ENCODE peak calls at places on chromosomes 12 and 14, in eight cellular contexts. F is lower leg skin, M is GM20000, S is cardiac muscle cell, T is cardiac fibroblast, E is fibroblast of lung, N is GM23338, U is bronchial epithelial cell. R is an unnamed sample.

GRCh38 chr14:53807580-53807979 is 149.0 kb downstream of the BMP4 start:
- DNase-seq in U (no peak), M (no peak), E (no peak), N (no peak), T (peak), F (peak), S (peak), R (no peak)

GRCh38 chr12:121442028-121442948 is 42.4 kb downstream of the RNF34 start:
- DNase-seq in U (no peak), E (no peak), N (no peak), S (no peak), T (no peak), F (no peak), M (no peak), R (no peak)

GRCh38 chr12:122130150-122130549 is 43.9 kb downstream of the IL31 start:
- DNase-seq in N (no peak), E (no peak), M (no peak), U (no peak), T (peak), F (no peak), S (no peak), R (no peak)

GRCh38 chr12:121811434-121812319 is 7.9 kb downstream of the SETD1B start:
- DNase-seq in E (peak), U (no peak), T (peak), M (peak), F (no peak), N (peak), S (peak), R (peak)

GRCh38 chr12:44696542-44696941 is 179.6 kb downstream of the NELL2 start:
- DNase-seq in S (no peak), T (peak), E (no peak), M (no peak), U (peak), F (no peak), N (peak), R (no peak)

GRCh38 chr14:64507376-64508156 is 3.0 kb downstream of the ZBTB1 start:
- DNase-seq in M (no peak), F (no peak), N (no peak), T (peak), U (peak), E (peak), S (peak), R (no peak)

GRCh38 chr12:9992296-9992695 is 6.6 kb downstream of the CLEC1B start:
- DNase-seq in S (no peak), T (no peak), N (no peak), E (no peak), F (no peak), M (no peak), U (no peak), R (no peak)

GRCh38 chr14:59081680-59082079 is 106.8 kb upstream of the DAAM1 start:
- DNase-seq in E (peak), F (no peak), T (no peak), U (no peak), S (no peak), M (no peak), N (no peak), R (no peak)

GRCh38 chr14:103127356-103127755 is 4.1 kb downstream of the TNFAIP2 start:
- DNase-seq in U (no peak), F (no peak), M (no peak), T (no peak), N (no peak), E (no peak), S (no peak), R (no peak)
- TF ChIP-seq CTCF in U (no peak), F (no peak), M (no peak), T (no peak), N (no peak), E (no peak), S (no peak), R (no peak)

GRCh38 chr12:50285253-50285652 is 1.9 kb upstream of the LIMA1 start:
- DNase-seq in N (no peak), S (no peak), F (no peak), T (no peak), E (no peak), M (no peak), U (no peak), R (no peak)

GRCh38 chr12:50287271-50287670 is 4.0 kb upstream of the LIMA1 start:
- DNase-seq in F (no peak), N (no peak), E (no peak), T (no peak), S (no peak), M (no peak), U (no peak), R (no peak)

GRCh38 chr12:50283924-50284236 is 560 bp upstream of the LIMA1 start:
- DNase-seq in M (peak), T (no peak), S (peak), N (no peak), F (no peak), E (peak), U (no peak), R (no peak)

GRCh38 chr12:50282581-50283229 is 615 bp downstream of the LIMA1 start:
- DNase-seq in T (peak), S (peak), M (no peak), F (peak), E (peak), U (peak), N (no peak), R (peak)

DNA sequence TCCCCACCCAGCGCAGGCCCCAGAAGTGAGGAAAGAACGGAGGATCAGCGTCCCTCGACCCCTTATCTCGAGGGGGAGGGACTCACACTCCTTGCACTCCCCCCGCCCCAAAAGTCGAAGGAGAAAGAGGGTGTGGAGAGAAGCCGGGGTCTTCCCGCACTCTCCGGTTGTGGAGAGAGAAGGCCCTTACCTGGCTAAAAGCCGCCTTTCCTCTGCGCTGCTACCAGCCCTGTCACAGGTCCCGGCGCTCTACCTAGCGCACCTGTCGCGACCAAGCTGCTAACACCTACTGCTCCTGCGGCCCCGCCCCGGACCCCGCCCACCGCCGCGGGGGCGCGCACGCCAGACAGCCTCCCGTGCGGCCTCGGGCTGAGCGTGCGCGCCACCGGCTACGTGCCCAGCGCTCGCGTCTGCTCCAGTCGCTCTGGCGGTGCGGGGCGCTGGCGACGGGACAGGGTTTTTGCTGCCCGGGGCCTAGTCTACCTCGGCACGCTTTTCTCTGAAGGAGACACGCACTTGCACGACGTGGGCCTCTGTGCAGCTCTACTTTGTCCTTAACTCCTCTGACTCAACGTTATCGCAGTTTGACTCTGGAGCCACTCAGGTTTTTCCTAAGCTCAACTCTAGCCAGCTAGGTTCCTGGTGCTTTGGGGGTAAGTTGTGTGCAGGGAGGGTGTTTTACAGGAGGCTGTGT is at the start of gene LIMA1:
- DNase-seq in U (peak), T (peak), S (peak), M (peak), N (peak), E (peak), F (peak), R (peak)
- TF ChIP-seq CTCF in U (no peak), T (no peak), S (no peak), M (no peak), N (no peak), E (peak), F (no peak), R (no peak)

DNA sequence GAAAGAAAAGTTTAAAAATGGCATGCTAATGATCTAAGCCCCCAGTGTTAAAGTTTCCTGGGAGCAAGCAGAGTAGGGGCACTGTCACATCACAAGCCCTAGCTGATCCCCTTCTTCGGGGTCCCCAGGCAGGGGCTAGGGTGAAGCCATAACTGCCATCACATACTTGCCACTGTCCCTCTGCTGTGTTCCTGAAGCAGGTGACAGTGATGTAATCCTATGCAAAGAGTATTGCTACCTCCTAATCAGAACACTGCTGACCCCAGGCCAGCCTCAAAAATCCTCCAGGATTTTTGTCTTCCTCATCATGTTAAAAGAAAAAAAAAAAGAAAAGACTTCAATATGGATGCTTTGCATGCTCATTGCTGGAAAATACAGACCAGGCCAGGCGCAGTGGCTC is 1.2 kb upstream of the RFC5 start:
- DNase-seq in T (no peak), E (no peak), N (no peak), U (no peak), M (no peak), S (no peak), F (no peak), R (no peak)
- TF ChIP-seq CTCF in T (no peak), E (no peak), N (no peak), U (no peak), M (no peak), S (no peak), F (no peak), R (no peak)

GRCh38 chr14:38947343-38947742 is 155.7 kb downstream of the SEC23A start:
- DNase-seq in E (no peak), N (no peak), F (no peak), U (no peak), M (no peak), S (no peak), T (no peak), R (no peak)

GRCh38 chr14:38944691-38945090 is 158.3 kb downstream of the SEC23A start:
- DNase-seq in F (no peak), M (no peak), N (no peak), S (peak), T (no peak), U (no peak), E (no peak), R (no peak)

DNA sequence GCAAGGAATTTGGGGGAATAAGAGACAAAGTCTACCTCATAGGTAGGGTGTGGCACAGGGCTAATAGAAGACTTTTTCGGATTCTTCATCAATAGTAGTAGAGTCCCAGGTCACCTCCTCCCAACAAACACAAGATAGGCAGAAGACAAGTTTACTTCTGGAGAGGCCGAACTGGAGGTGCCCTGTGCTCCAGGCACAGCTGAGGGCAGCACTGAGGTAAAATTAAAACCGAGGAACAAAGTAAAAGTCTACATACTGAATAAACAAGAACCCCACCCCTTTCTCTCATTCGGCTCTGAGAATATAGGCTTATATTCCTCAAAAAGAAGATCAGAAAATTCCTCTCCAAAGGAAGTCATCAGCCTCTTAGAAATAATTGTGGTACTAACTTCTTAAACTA is 161.6 kb downstream of the SEC23A start:
- DNase-seq in E (no peak), M (no peak), F (no peak), U (no peak), S (no peak), T (no peak), N (peak), R (no peak)
- TF ChIP-seq CTCF in E (no peak), M (no peak), F (no peak), U (no peak), S (peak), T (no peak), N (peak), R (no peak)

GRCh38 chr12:107732365-107732764 is 28.6 kb downstream of the PRDM4 start:
- DNase-seq in M (no peak), S (no peak), N (peak), U (no peak), F (no peak), E (no peak), T (no peak), R (peak)

GRCh38 chr12:107736914-107737313 is 24.0 kb downstream of the PRDM4 start:
- DNase-seq in F (no peak), S (no peak), E (no peak), T (no peak), M (peak), N (no peak), U (no peak), R (no peak)

GRCh38 chr12:107730942-107731341 is 30.0 kb downstream of the PRDM4 start:
- DNase-seq in M (no peak), S (no peak), E (no peak), T (no peak), U (no peak), F (no peak), N (no peak), R (no peak)

GRCh38 chr12:107734139-107734538 is 26.8 kb downstream of the PRDM4 start:
- DNase-seq in T (no peak), M (no peak), U (no peak), N (no peak), S (no peak), F (no peak), E (no peak), R (no peak)

DNA sequence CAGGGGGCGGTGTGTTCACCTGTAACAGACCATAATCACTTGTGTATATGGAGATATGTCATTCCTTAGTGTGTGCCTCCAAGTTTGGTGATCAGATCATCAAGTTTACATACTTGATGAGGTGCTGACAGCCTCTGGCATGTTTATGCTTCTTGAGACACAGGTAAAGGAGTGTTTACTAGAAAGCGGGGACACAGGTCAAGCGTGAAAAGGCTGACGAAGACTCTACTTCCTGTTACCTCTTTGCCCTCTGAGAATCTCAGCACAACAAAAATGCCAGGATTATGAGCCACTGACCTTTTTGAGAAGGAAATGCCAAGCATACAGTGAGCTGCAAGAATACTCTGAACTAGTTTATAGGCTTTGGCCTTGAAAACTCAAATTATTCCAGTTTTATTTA is 29.6 kb downstream of the PRDM4 start:
- DNase-seq in E (no peak), T (no peak), N (peak), F (no peak), M (no peak), S (no peak), U (peak), R (no peak)
- TF ChIP-seq CTCF in E (no peak), T (no peak), N (no peak), F (no peak), M (no peak), S (no peak), U (no peak), R (no peak)

R was measured in endothelial cell.